ENCODE peak calls at places on chromosomes 13 and 19, in eight cellular contexts. One of them, this sample, is unnamed.

GRCh38 chr19:43780706-43781525 is at the start of gene KCNN4:
- DNase-seq in upper lobe of left lung: peak
- DNase-seq in transverse colon: peak
- DNase-seq in HL-60: peak
- DNase-seq in suprapubic skin: no peak
- DNase-seq in H1: no peak
- DNase-seq in prostate gland: no peak
- DNase-seq in GM23338: no peak
- DNase-seq in this sample: no peak

GRCh38 chr13:30585748-30586262 is 31.9 kb upstream of the USPL1 start:
- DNase-seq in upper lobe of left lung: no peak
- DNase-seq in transverse colon: no peak
- DNase-seq in HL-60: no peak
- DNase-seq in suprapubic skin: no peak
- DNase-seq in H1: no peak
- DNase-seq in prostate gland: no peak
- DNase-seq in GM23338: no peak
- DNase-seq in this sample: no peak

GRCh38 chr13:68748038-68748437 is 1359.6 kb upstream of the ATXN8OS start:
- DNase-seq in upper lobe of left lung: no peak
- DNase-seq in transverse colon: no peak
- DNase-seq in HL-60: no peak
- DNase-seq in suprapubic skin: no peak
- DNase-seq in H1: no peak
- DNase-seq in prostate gland: no peak
- DNase-seq in GM23338: no peak
- DNase-seq in this sample: no peak

GRCh38 chr13:75153834-75154233 is 328.1 kb downstream of the TBC1D4 start:
- DNase-seq in upper lobe of left lung: no peak
- DNase-seq in transverse colon: no peak
- DNase-seq in HL-60: peak
- DNase-seq in suprapubic skin: no peak
- DNase-seq in H1: no peak
- DNase-seq in prostate gland: no peak
- DNase-seq in GM23338: no peak
- DNase-seq in this sample: no peak

GRCh38 chr13:37414667-37415066 is 183.9 kb downstream of the POSTN start:
- DNase-seq in upper lobe of left lung: no peak
- DNase-seq in transverse colon: no peak
- DNase-seq in HL-60: no peak
- DNase-seq in suprapubic skin: no peak
- DNase-seq in H1: no peak
- DNase-seq in prostate gland: no peak
- DNase-seq in GM23338: peak
- DNase-seq in this sample: no peak

GRCh38 chr19:22052644-22053013 is 345 bp downstream of the ZNF257 start:
- DNase-seq in upper lobe of left lung: peak
- DNase-seq in transverse colon: no peak
- DNase-seq in HL-60: peak
- DNase-seq in suprapubic skin: no peak
- DNase-seq in H1: no peak
- DNase-seq in prostate gland: peak
- DNase-seq in GM23338: no peak
- DNase-seq in this sample: no peak

GRCh38 chr19:18951721-18952281 is 10.8 kb upstream of the HOMER3 start:
- DNase-seq in upper lobe of left lung: no peak
- DNase-seq in transverse colon: no peak
- DNase-seq in HL-60: no peak
- DNase-seq in suprapubic skin: no peak
- DNase-seq in H1: no peak
- DNase-seq in prostate gland: no peak
- DNase-seq in GM23338: no peak
- DNase-seq in this sample: no peak

GRCh38 chr13:78595819-78596700 is 7.3 kb downstream of the POU4F1 start:
- DNase-seq in upper lobe of left lung: peak
- DNase-seq in transverse colon: no peak
- DNase-seq in HL-60: peak
- DNase-seq in suprapubic skin: no peak
- DNase-seq in H1: no peak
- DNase-seq in prostate gland: no peak
- DNase-seq in GM23338: peak
- DNase-seq in this sample: no peak

GRCh38 chr13:74128171-74128767 is 5.9 kb downstream of the KLF12 start:
- DNase-seq in upper lobe of left lung: no peak
- DNase-seq in transverse colon: no peak
- DNase-seq in HL-60: no peak
- DNase-seq in suprapubic skin: no peak
- DNase-seq in H1: no peak
- DNase-seq in prostate gland: no peak
- DNase-seq in GM23338: no peak
- DNase-seq in this sample: no peak

GRCh38 chr19:23415561-23416191 is 20.4 kb upstream of the ZNF91 start:
- DNase-seq in upper lobe of left lung: peak
- DNase-seq in transverse colon: peak
- DNase-seq in HL-60: no peak
- DNase-seq in suprapubic skin: no peak
- DNase-seq in H1: peak
- DNase-seq in prostate gland: no peak
- DNase-seq in GM23338: peak
- DNase-seq in this sample: no peak

GRCh38 chr13:22372261-22372660 is 701.4 kb downstream of the FGF9 start:
- DNase-seq in upper lobe of left lung: no peak
- DNase-seq in transverse colon: no peak
- DNase-seq in HL-60: no peak
- DNase-seq in suprapubic skin: no peak
- DNase-seq in H1: no peak
- DNase-seq in prostate gland: no peak
- DNase-seq in GM23338: peak
- DNase-seq in this sample: no peak

GRCh38 chr13:31793246-31793645 is 53.9 kb downstream of the RXFP2 start:
- DNase-seq in upper lobe of left lung: no peak
- DNase-seq in transverse colon: no peak
- DNase-seq in HL-60: no peak
- DNase-seq in suprapubic skin: no peak
- DNase-seq in H1: no peak
- DNase-seq in prostate gland: no peak
- DNase-seq in GM23338: no peak
- DNase-seq in this sample: no peak

DNA sequence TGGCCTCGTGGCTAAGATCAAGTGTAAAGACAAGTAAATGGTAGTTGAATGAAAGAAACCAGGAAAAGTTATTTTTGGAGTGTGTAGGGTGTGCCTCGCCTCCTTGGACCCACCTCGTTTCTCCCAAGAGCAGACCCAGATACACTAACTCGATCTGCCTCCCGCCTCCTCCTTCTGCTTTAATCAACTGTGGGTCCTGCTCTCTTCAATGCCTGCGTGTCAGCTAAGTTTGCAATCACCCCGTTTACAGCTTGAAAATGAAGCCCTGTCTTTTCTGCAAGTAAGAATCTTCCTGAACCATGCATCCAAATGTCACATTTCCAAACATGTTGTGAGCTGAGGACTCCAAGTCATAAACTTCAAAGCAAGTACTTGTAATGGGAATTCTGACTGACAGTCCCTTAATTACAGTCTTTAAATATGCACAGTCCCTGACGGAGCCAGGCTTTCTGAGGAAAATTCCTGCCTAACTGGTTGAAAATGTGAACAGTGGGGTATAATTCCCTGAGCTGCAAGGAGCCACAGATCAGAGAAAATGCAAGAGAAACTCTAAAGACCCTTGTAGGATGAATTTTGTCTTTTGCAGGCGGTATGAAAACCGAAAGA is 154.9 kb upstream of the UQCRFS1 start:
- DNase-seq in upper lobe of left lung: no peak
- DNase-seq in transverse colon: no peak
- DNase-seq in HL-60: no peak
- DNase-seq in suprapubic skin: no peak
- DNase-seq in H1: no peak
- DNase-seq in prostate gland: no peak
- DNase-seq in GM23338: peak
- DNase-seq in this sample: no peak
- TF ChIP-seq POLR2AphosphoS5 in upper lobe of left lung: no peak
- TF ChIP-seq POLR2AphosphoS5 in transverse colon: no peak
- TF ChIP-seq POLR2AphosphoS5 in HL-60: no peak
- TF ChIP-seq POLR2AphosphoS5 in suprapubic skin: no peak
- TF ChIP-seq POLR2AphosphoS5 in H1: no peak
- TF ChIP-seq POLR2AphosphoS5 in prostate gland: no peak
- TF ChIP-seq POLR2AphosphoS5 in GM23338: no peak
- TF ChIP-seq POLR2AphosphoS5 in this sample: no peak

GRCh38 chr19:48502720-48503018 is 9.0 kb downstream of the LMTK3 start:
- DNase-seq in upper lobe of left lung: no peak
- DNase-seq in transverse colon: no peak
- DNase-seq in HL-60: no peak
- DNase-seq in suprapubic skin: no peak
- DNase-seq in H1: no peak
- DNase-seq in prostate gland: no peak
- DNase-seq in GM23338: no peak
- DNase-seq in this sample: no peak

GRCh38 chr19:48501961-48502719 is 9.5 kb downstream of the LMTK3 start:
- DNase-seq in upper lobe of left lung: peak
- DNase-seq in transverse colon: peak
- DNase-seq in HL-60: peak
- DNase-seq in suprapubic skin: peak
- DNase-seq in H1: peak
- DNase-seq in prostate gland: peak
- DNase-seq in GM23338: peak
- DNase-seq in this sample: peak

GRCh38 chr19:48499352-48500090 is 12.1 kb downstream of the LMTK3 start:
- DNase-seq in upper lobe of left lung: peak
- DNase-seq in transverse colon: no peak
- DNase-seq in HL-60: no peak
- DNase-seq in suprapubic skin: no peak
- DNase-seq in H1: no peak
- DNase-seq in prostate gland: no peak
- DNase-seq in GM23338: no peak
- DNase-seq in this sample: no peak

GRCh38 chr19:48500830-48501445 is 10.7 kb downstream of the LMTK3 start:
- DNase-seq in upper lobe of left lung: peak
- DNase-seq in transverse colon: no peak
- DNase-seq in HL-60: no peak
- DNase-seq in suprapubic skin: no peak
- DNase-seq in H1: no peak
- DNase-seq in prostate gland: no peak
- DNase-seq in GM23338: no peak
- DNase-seq in this sample: no peak

DNA sequence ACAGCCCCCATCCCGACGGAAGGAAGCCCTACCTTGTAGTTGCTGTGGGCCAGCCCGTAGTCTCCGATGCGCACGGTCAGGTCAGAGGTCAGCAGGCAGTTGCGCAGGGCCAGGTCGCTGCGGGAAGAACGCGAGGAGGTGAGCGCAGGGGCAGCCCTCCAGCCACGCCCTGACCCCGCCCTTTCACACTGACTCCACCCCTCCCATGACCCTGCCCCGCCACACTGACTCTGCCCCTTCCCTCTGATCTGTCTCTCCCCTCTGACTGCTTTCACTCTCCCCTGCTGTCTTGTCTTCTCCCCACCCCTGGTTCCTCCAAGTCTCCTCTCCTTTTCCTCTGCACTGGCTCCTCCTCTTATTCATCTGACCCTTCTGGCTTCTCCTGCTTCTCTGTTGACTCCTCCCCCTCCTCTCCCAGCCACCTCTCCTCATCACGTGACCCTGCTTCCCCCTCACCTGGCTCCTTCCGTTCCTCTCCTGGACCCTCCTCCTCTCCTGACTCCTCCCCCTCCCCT is 10.1 kb downstream of the LMTK3 start:
- DNase-seq in upper lobe of left lung: peak
- DNase-seq in transverse colon: peak
- DNase-seq in HL-60: no peak
- DNase-seq in suprapubic skin: no peak
- DNase-seq in H1: peak
- DNase-seq in prostate gland: peak
- DNase-seq in GM23338: peak
- DNase-seq in this sample: no peak
- H3K4me3 ChIP-seq in upper lobe of left lung: no peak
- H3K4me3 ChIP-seq in transverse colon: no peak
- H3K4me3 ChIP-seq in HL-60: peak
- H3K4me3 ChIP-seq in suprapubic skin: peak
- H3K4me3 ChIP-seq in H1: peak
- H3K4me3 ChIP-seq in prostate gland: peak
- H3K4me3 ChIP-seq in GM23338: peak
- H3K4me3 ChIP-seq in this sample: peak

DNA sequence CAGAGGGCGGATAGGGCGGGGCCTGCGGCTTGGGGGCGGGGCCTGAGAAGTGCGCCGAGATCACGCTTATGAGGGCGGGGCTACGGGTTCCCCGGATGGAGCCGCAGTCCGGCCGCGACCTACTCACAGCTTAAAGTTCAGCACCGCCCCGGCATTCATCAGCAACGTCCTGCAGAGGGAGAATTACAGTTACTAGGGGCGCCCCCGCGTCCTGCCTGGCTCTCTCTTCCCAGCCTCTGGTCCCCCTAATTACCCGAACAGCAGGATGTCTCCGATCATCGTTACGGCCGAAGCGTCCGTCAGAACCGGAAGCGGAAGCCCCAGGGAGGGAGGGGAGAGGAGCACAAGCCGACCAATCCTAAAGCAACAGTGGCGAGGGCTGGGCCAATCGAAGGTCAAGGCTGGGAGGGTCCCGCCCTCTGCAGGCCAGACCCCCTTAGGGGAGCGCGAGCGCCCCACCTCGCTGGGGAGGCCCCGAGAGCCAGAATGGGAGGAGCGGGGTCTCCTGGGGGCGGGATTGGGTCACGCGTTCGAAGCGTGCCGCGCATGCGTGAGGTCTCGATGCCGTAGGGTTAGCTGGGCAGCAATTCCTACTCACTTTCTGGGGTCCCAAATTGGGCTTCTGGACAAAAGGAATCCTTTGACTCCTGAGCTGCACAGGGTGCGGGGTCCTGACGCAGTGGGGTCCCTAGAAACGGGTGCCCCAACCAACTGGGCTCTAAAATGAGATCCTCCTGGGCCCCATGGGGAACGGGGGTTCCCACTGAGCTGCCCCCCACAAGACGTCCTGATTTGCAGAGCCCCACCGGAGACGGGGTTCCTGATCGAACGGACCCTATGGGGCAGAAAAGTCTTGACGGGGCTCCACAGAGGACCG is at the start of gene SMIM7:
- DNase-seq in upper lobe of left lung: peak
- DNase-seq in transverse colon: peak
- DNase-seq in HL-60: peak
- DNase-seq in suprapubic skin: peak
- DNase-seq in H1: peak
- DNase-seq in prostate gland: peak
- DNase-seq in GM23338: peak
- DNase-seq in this sample: peak
- TF ChIP-seq POLR2AphosphoS5 in upper lobe of left lung: peak
- TF ChIP-seq POLR2AphosphoS5 in transverse colon: peak
- TF ChIP-seq POLR2AphosphoS5 in HL-60: peak
- TF ChIP-seq POLR2AphosphoS5 in suprapubic skin: peak
- TF ChIP-seq POLR2AphosphoS5 in H1: peak
- TF ChIP-seq POLR2AphosphoS5 in prostate gland: peak
- TF ChIP-seq POLR2AphosphoS5 in GM23338: peak
- TF ChIP-seq POLR2AphosphoS5 in this sample: peak

DNA sequence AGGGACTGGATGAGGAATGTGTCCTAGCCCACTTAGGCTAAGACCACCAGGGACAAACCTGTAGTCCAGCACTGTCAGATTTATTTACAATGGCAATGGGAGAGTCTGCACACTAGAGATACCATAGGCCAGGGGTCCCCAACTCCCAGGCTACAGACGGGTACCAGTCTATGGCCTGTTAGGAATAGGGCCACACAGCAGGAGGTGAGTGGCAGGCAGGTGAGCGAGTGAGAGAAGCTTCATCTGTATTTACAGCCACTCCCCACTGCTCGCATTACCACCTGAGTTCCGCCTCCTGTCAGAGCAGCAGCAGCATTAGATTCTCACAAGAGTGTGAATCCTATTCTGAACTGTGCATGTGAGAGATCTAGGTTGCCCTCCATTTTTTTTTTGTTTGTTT is 2.4 kb downstream of the THAP8 start:
- DNase-seq in upper lobe of left lung: no peak
- DNase-seq in transverse colon: no peak
- DNase-seq in HL-60: no peak
- DNase-seq in suprapubic skin: no peak
- DNase-seq in H1: no peak
- DNase-seq in prostate gland: no peak
- DNase-seq in GM23338: peak
- DNase-seq in this sample: no peak
- H3K4me3 ChIP-seq in upper lobe of left lung: no peak
- H3K4me3 ChIP-seq in transverse colon: no peak
- H3K4me3 ChIP-seq in HL-60: no peak
- H3K4me3 ChIP-seq in suprapubic skin: no peak
- H3K4me3 ChIP-seq in H1: peak
- H3K4me3 ChIP-seq in prostate gland: no peak
- H3K4me3 ChIP-seq in GM23338: no peak
- H3K4me3 ChIP-seq in this sample: no peak

This sample was measured in SK-N-MC.